ENCODE peak calls at places on chromosomes 3 and 15, in ten cellular contexts. R is GM12878, K is tibial nerve, U is NB4, A is stomach, J is adrenal gland, G is ovary, L is HCT116, X is heart left ventricle, I is suprapubic skin. Q is an unnamed sample.
A peak's percentile ranks its signal among the peaks of the same experiment; 100 is the strongest.

GRCh38 chr3:37262816-37263393 is 88.5 kb upstream of the LRRFIP2 start:
- DNase-seq in I (no peak), L (no peak), X (no peak), R (no peak), G (no peak), U (no peak), J (no peak), K (no peak), A (no peak), Q (no peak)

GRCh38 chr3:28173831-28174230 is 67.6 kb upstream of the CMC1 start:
- DNase-seq in R (no peak), U (no peak), K (no peak), J (peak; percentile 29), L (no peak), X (no peak), A (no peak), I (no peak), G (no peak), Q (no peak)

GRCh38 chr3:38648659-38649499 is 608 bp downstream of the SCN5A start:
- DNase-seq in L (no peak), G (no peak), A (no peak), K (no peak), R (no peak), X (no peak), I (no peak), U (no peak), J (no peak), Q (no peak)

GRCh38 chr15:40787344-40787841 is 17.6 kb downstream of the C15orf62 start:
- DNase-seq in X (no peak), R (no peak), G (no peak), K (no peak), L (peak; percentile 96), I (no peak), U (peak; percentile 84), A (peak; percentile 88), J (no peak), Q (no peak)

GRCh38 chr3:45544024-45544718 is 50.4 kb upstream of the LIMD1 start:
- DNase-seq in J (no peak), K (no peak), I (no peak), L (no peak), G (no peak), R (no peak), A (no peak), U (no peak), X (no peak), Q (no peak)

GRCh38 chr3:188234172-188234571 is 80.2 kb downstream of the LPP start:
- DNase-seq in U (no peak), A (no peak), J (no peak), I (no peak), R (no peak), K (no peak), G (no peak), X (no peak), L (no peak), Q (no peak)

GRCh38 chr3:31958721-31959152 is 22.3 kb downstream of the OSBPL10 start:
- DNase-seq in J (peak; percentile 39), G (no peak), K (no peak), U (no peak), R (no peak), A (no peak), I (no peak), X (peak; percentile 48), L (no peak), Q (peak; percentile 70)

GRCh38 chr15:49235446-49236207 is 65.6 kb downstream of the GALK2 start:
- DNase-seq in J (peak; percentile 67), G (peak; percentile 77), I (no peak), K (peak; percentile 49), U (peak; percentile 88), X (peak; percentile 36), L (peak; percentile 48), R (peak; percentile 56), A (no peak), Q (peak; percentile 55)

GRCh38 chr3:110677506-110677905 is 394.1 kb upstream of the NECTIN3 start:
- DNase-seq in R (no peak), L (no peak), X (no peak), I (no peak), G (no peak), A (no peak), K (no peak), J (no peak), U (no peak), Q (no peak)
- TF ChIP-seq CTCF in R (no peak), L (no peak), X (no peak), I (no peak), G (no peak), A (no peak), K (no peak), J (no peak), U (no peak), Q (no peak)

GRCh38 chr3:150599611-150600297 is 3.4 kb upstream of the SELENOT start:
- DNase-seq in I (no peak), K (no peak), X (no peak), J (peak; percentile 52), R (no peak), A (no peak), G (no peak), U (peak; percentile 17), L (peak; percentile 64), Q (no peak)

GRCh38 chr3:150605998-150606641 is 3.0 kb downstream of the SELENOT start:
- DNase-seq in G (no peak), U (peak; percentile 57), L (no peak), X (peak; percentile 36), I (no peak), A (no peak), J (no peak), R (no peak), K (no peak), Q (no peak)

GRCh38 chr3:150602426-150603089 is 563 bp upstream of the SELENOT start:
- DNase-seq in L (peak; percentile 15), K (no peak), U (peak; percentile 10), A (no peak), I (no peak), X (no peak), J (no peak), G (no peak), R (no peak), Q (no peak)

GRCh38 chr3:150603888-150604319 is 783 bp downstream of the SELENOT start:
- DNase-seq in I (no peak), L (no peak), X (no peak), G (no peak), U (no peak), A (no peak), J (no peak), K (peak; percentile 33), R (no peak), Q (peak; percentile 32)

DNA sequence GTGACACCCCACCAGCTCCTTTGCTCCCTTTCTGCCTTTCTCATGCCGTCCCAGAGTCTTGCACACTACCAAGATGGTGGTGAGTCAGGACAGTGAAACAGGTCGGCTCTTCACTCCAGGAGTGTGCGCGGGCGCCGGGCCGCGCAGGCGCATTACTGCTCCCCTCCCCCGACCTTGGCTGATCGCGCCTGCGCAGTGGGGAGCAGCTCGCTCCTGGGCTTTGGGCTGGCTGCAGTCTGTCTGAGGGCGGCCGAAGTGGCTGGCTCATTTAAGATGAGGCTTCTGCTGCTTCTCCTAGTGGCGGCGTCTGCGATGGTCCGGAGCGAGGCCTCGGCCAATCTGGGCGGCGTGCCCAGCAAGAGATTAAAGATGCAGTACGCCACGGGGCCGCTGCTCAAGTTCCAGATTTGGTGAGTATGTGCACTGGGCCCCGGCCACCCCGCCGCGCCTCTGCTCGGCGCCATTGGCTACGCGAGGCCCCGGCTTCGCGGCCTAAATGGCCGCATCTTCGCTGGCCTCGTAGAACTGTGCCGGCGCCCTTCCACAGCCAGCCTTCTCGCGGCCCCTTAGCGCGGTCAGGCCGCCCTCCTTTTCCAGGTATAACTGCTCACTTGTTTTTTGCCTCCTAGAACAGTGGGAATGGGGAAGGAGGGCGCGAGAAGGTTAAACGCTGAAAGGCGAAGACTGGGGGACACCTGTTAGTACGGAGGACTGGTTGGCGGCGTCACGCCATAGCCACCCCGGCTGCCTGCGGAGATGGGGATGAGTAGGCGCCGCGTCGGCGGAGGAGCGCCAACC is at the start of gene SELENOT:
- DNase-seq in R (peak; percentile 94), K (peak; percentile 91), X (peak; percentile 97), L (peak; percentile 92), I (peak; percentile 97), U (peak; percentile 94), A (peak; percentile 96), J (peak; percentile 95), G (peak; percentile 95), Q (peak; percentile 94)
- TF ChIP-seq POLR2A in R (peak; percentile 100), K (peak; percentile 94), X (peak; percentile 84), L (peak; percentile 99), I (peak; percentile 91), U (peak; percentile 98), A (peak; percentile 81), J (peak; percentile 99), G (peak; percentile 91), Q (peak; percentile 78)

DNA sequence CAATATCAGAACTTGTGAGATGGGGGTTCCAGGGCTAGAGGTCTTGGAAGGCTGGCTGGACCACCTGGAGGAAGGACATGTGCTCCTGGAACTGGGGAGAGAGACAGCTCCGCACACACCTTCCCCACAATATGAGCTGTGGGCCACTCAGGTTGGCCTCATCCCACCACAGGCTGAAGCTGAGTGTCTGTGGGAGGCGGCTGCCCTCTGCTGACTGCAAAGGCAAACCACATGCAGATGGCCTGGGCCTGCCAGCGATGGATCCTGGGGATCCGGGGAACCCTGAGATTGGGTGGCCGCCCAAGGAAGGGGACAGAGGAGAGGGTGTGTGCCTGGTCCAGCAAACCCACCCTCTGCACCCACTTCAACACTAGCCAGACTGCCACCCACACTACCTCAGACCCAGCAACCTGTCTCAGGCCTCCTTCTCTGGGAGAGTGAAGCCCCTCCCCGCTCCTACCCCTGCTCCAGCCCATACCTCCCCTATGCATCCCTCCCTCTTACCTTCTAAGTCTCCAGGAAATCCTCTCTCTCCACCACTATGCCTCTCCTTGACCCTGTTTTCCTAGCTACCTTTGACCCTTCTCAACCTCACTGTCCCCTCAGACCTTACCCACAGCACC is 44.8 kb downstream of the CYP11A1 start:
- DNase-seq in J (peak; percentile 83), R (no peak), K (peak; percentile 74), X (peak; percentile 70), U (peak; percentile 80), L (peak; percentile 29), A (peak; percentile 59), G (peak; percentile 83), I (no peak), Q (peak; percentile 84)
- TF ChIP-seq CTCF in J (peak; percentile 91), R (peak; percentile 94), K (peak; percentile 81), X (peak; percentile 89), U (peak; percentile 90), L (peak; percentile 93), A (peak; percentile 77), G (peak; percentile 89), I (peak; percentile 82), Q (peak; percentile 69)

GRCh38 chr3:13474021-13474420 is 6.1 kb upstream of the HDAC11 start:
- DNase-seq in A (no peak), R (no peak), U (no peak), J (no peak), K (no peak), G (no peak), L (no peak), I (no peak), X (no peak), Q (no peak)

GRCh38 chr3:13474776-13475303 is 5.3 kb upstream of the HDAC11 start:
- DNase-seq in G (no peak), X (no peak), A (no peak), I (no peak), K (no peak), U (no peak), R (no peak), L (no peak), J (no peak), Q (no peak)

GRCh38 chr3:13472286-13472685 is 7.8 kb upstream of the HDAC11 start:
- DNase-seq in U (no peak), K (no peak), L (no peak), G (no peak), I (no peak), R (no peak), A (no peak), J (no peak), X (no peak), Q (no peak)

GRCh38 chr3:13473020-13473419 is 7.1 kb upstream of the HDAC11 start:
- DNase-seq in J (no peak), A (no peak), L (no peak), K (no peak), R (no peak), I (no peak), G (no peak), X (no peak), U (no peak), Q (no peak)

DNA sequence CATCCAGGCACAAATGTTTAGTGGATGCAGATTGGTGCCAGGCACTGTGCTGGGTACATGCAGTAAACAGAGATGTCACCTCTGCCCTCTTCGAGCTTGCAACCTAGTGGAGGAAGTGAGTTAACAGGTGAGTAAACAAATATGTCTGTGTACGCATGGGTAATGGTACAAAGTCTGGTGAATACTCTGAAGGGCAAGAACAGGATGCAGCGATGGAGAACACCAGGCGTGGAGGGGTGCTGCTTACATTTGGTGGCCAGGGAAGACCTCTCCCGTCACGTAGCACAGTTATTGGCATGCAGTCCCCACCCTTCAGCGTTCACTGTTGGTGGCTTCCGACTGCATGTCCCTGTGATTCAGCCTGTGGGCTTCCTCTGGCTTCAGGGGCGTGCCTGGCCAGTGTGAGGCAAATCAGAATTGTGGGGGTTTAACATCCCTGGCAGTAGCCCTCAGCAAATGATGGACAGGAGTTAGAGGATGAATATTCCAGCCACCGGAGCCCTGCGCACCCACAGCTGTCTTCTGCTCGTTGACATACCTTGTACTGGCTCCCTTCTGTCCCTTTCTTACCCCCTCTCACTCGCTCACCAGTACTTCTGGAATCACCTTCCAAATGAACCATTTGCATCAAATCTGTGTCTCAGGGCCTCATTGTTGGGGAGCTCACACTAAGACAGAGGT is 9.1 kb upstream of the HDAC11 start:
- DNase-seq in A (no peak), J (no peak), X (no peak), U (no peak), L (no peak), G (no peak), R (no peak), I (no peak), K (no peak), Q (no peak)
- TF ChIP-seq POLR2A in A (no peak), J (no peak), X (no peak), U (no peak), L (no peak), G (no peak), R (no peak), I (no peak), K (no peak), Q (no peak)